ENCODE peak calls at places on chromosome 9, in four cellular contexts. T is GM23338, G is fibroblast of lung, A is GM23248. Q is an unnamed sample.

GRCh38 chr9:79896390-79896789 is 324.6 kb downstream of the TLE4 start:
- DNase-seq in G (peak; percentile 4), A (no peak), T (no peak), Q (peak; percentile 12)

GRCh38 chr9:123724211-123724831 is 205.6 kb downstream of the DENND1A start:
- DNase-seq in A (peak; percentile 69), G (peak; percentile 44), T (peak; percentile 13), Q (no peak)

GRCh38 chr9:127231666-127232065 is 32.9 kb upstream of the GARNL3 start:
- DNase-seq in A (no peak), T (no peak), G (no peak), Q (no peak)

GRCh38 chr9:3874472-3875370 is 348.9 kb upstream of the RFX3 start:
- DNase-seq in T (no peak), A (no peak), G (no peak), Q (no peak)

GRCh38 chr9:98615633-98616032 is 93.1 kb downstream of the GABBR2 start:
- DNase-seq in G (no peak), T (no peak), A (no peak), Q (no peak)

GRCh38 chr9:70392189-70392588 is 22.3 kb downstream of the KLF9 start:
- DNase-seq in A (peak; percentile 22), G (no peak), T (no peak), Q (no peak)

GRCh38 chr9:11931109-11931508 is 762.1 kb upstream of the TYRP1 start:
- DNase-seq in A (peak; percentile 76), T (no peak), G (no peak), Q (no peak)

GRCh38 chr9:96884443-96884842 is 30.1 kb upstream of the ZNF782 start:
- DNase-seq in T (no peak), G (peak; percentile 81), A (peak; percentile 73), Q (no peak)

GRCh38 chr9:4700932-4701331 is 21.6 kb downstream of the CDC37L1 start:
- DNase-seq in G (no peak), T (no peak), A (no peak), Q (no peak)

GRCh38 chr9:109775516-109775915 is 4.5 kb upstream of the PALM2AKAP2 start:
- DNase-seq in G (peak; percentile 49), T (no peak), A (peak; percentile 83), Q (no peak)

GRCh38 chr9:70566066-70566465 is 151.6 kb upstream of the KLF9 start:
- DNase-seq in G (no peak), T (no peak), A (no peak), Q (no peak)

GRCh38 chr9:124032247-124032646 is 20.7 kb downstream of the LHX2 start:
- DNase-seq in A (no peak), T (peak; percentile 75), G (no peak), Q (no peak)

GRCh38 chr9:96478829-96479371 is 28.9 kb downstream of the HABP4 start:
- DNase-seq in A (peak; percentile 76), T (no peak), G (peak; percentile 75), Q (no peak)

GRCh38 chr9:14383296-14383695 is 69.4 kb upstream of the NFIB start:
- DNase-seq in G (peak; percentile 66), T (no peak), A (peak; percentile 64), Q (peak; percentile 81)

GRCh38 chr9:80873861-80874260 is 815.5 kb downstream of the TLE1 start:
- DNase-seq in G (peak; percentile 84), T (no peak), A (peak; percentile 10), Q (no peak)

GRCh38 chr9:116765009-116765408 is 77.9 kb downstream of the TRIM32 start:
- DNase-seq in T (no peak), G (no peak), A (no peak), Q (no peak)

GRCh38 chr9:33473216-33473615 is 508 bp downstream of the NOL6 start:
- DNase-seq in G (no peak), T (no peak), A (peak; percentile 37), Q (no peak)

GRCh38 chr9:128916204-128916603 is 4.6 kb upstream of the PHYHD1 start:
- DNase-seq in T (no peak), A (peak; percentile 74), G (no peak), Q (no peak)

GRCh38 chr9:1604942-1605560 is 410.1 kb upstream of the SMARCA2 start:
- DNase-seq in T (peak; percentile 74), G (no peak), A (peak; percentile 52), Q (peak; percentile 44)

GRCh38 chr9:10366171-10366779 is 246.5 kb downstream of the PTPRD start:
- DNase-seq in T (peak; percentile 67), A (peak; percentile 31), G (peak; percentile 8), Q (peak; percentile 78)

GRCh38 chr9:4955836-4956235 is 29.2 kb upstream of the JAK2 start:
- DNase-seq in T (no peak), G (no peak), A (peak; percentile 37), Q (no peak)

GRCh38 chr9:108271646-108272349 is 584.0 kb downstream of the ACTL7B start:
- DNase-seq in G (peak; percentile 75), T (peak; percentile 61), A (peak; percentile 81), Q (no peak)

GRCh38 chr9:69130456-69131441 is 43.3 kb upstream of the TJP2 start:
- DNase-seq in G (peak; percentile 96), T (peak; percentile 1), A (peak; percentile 81), Q (no peak)

GRCh38 chr9:27599521-27600234 is 26.4 kb upstream of the C9orf72 start:
- DNase-seq in A (no peak), G (no peak), T (no peak), Q (no peak)

GRCh38 chr9:137905740-137906139 is 28.2 kb downstream of the CACNA1B start:
- DNase-seq in G (no peak), T (no peak), A (no peak), Q (no peak)

GRCh38 chr9:2234371-2234893 is 219.3 kb downstream of the SMARCA2 start:
- DNase-seq in T (no peak), G (peak; percentile 30), A (peak; percentile 63), Q (no peak)

GRCh38 chr9:91837982-91838731 is 111.9 kb downstream of the ROR2 start:
- DNase-seq in T (no peak), A (peak; percentile 46), G (peak; percentile 31), Q (no peak)

GRCh38 chr9:135577256-135577655 is 15.7 kb downstream of the PAEP start:
- DNase-seq in A (no peak), G (no peak), T (no peak), Q (no peak)

GRCh38 chr9:132147331-132147730 is 14.5 kb upstream of the NTNG2 start:
- DNase-seq in A (no peak), G (no peak), T (no peak), Q (no peak)

GRCh38 chr9:124000161-124000783 is 11.3 kb upstream of the LHX2 start:
- DNase-seq in G (no peak), A (no peak), T (peak; percentile 24), Q (no peak)

GRCh38 chr9:87869082-87869481 is 13.6 kb upstream of the SPATA31E1 start:
- DNase-seq in T (no peak), G (no peak), A (no peak), Q (no peak)

GRCh38 chr9:21803674-21804048 is 1.2 kb downstream of the MTAP start:
- DNase-seq in A (no peak), G (peak; percentile 57), T (no peak), Q (no peak)

GRCh38 chr9:94807556-94807955 is 81.1 kb downstream of the AOPEP start:
- DNase-seq in G (no peak), A (no peak), T (no peak), Q (peak; percentile 16)
- TF ChIP-seq EZH2 in G (no peak), A (no peak), T (no peak), Q (no peak)

GRCh38 chr9:89788457-89788856 is 183.6 kb downstream of the GADD45G start:
- DNase-seq in T (no peak), G (no peak), A (no peak), Q (no peak)

GRCh38 chr9:89789922-89790510 is 185.2 kb downstream of the GADD45G start:
- DNase-seq in A (no peak), T (no peak), G (no peak), Q (no peak)

GRCh38 chr9:89786650-89787049 is 181.8 kb downstream of the GADD45G start:
- DNase-seq in T (no peak), A (no peak), G (peak; percentile 6), Q (no peak)

GRCh38 chr9:89790542-89791109 is 185.8 kb downstream of the GADD45G start:
- DNase-seq in T (no peak), G (no peak), A (no peak), Q (no peak)

GRCh38 chr9:89787595-89787994 is 182.8 kb downstream of the GADD45G start:
- DNase-seq in A (no peak), T (no peak), G (no peak), Q (no peak)
- H3K27ac ChIP-seq in A (no peak overlapping the region), T (no peak overlapping the region), G (no peak overlapping the region), Q (no peak overlapping the region)

GRCh38 chr9:34522091-34522887 is 501 bp downstream of the ENHO start:
- DNase-seq in A (peak; percentile 12), G (no peak), T (no peak), Q (no peak)
- TF ChIP-seq EZH2 in A (peak; percentile 42), G (peak; percentile 65), T (no peak), Q (no peak)

DNA sequence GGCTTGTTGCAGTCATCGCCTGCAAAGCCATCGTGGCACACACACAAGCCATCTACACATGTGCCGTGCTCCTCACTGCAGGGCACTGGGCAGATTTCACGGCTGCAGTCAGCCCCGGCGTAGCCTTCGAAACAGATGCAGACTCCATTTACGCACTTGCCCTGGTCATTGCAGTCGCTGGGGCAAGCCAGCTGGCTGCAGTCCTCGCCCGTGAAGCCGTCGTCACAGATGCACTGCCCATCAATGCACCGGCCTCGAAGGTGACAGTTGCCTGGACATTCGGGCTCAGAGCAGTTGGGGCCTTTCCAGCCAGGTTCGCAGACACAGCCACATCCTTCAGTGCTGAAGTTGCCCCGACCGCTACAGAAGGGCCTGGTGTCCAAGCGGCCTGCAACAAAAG is 31.1 kb downstream of the TNC start:
- DNase-seq in G (no peak), A (no peak), T (no peak), Q (no peak)
- H3K27ac ChIP-seq in G (no peak overlapping the region), A (peak overlapping the region; percentile 28), T (no peak overlapping the region), Q (no peak overlapping the region)

DNA sequence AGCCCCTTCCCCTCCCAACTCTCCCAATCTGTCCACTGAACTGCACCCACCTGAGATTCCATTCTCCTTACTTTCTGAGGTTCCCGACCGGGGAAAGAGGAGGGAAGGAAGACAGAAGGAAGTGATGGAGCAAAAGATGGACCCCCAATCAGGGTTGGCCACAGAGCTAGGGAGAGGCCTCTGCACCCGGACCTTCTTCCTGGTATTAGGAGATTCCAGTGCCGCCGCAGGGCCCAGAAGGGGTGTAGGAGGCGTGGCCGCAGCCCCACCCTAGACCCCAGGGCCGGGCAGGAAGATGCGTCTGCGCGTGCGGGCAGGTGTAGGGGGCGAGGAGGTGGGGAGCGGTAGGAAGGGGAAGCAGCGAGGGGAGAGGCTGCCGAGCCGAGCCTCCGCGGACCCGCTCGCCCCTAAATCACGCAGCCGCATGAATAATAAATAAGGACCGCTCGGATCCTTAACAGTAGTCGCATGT is 104.2 kb upstream of the MVB12B start:
- DNase-seq in A (no peak), G (no peak), T (peak; percentile 69), Q (no peak)
- TF ChIP-seq EZH2 in A (peak; percentile 49), G (peak; percentile 40), T (no peak), Q (no peak)

DNA sequence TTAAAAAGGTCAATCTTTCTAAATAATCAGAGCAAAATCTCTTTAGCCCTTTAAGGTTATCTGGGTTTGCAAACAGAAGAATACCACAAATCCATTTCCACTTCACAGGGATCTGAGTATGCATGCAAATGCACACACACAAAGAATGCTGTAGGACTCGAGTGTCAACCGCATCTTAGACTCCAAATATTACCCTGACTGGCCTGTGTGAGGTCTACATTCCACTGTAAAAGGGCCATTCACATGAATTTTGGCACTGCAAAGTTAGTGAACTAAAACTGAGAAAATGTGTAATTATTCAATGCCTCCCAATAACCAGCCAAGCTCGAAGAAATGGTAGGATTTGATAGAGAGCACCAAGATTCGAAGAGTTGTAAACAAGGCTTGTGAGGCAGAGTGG is 199.9 kb downstream of the AGTPBP1 start:
- DNase-seq in T (peak; percentile 29), A (no peak), G (peak; percentile 86), Q (no peak)
- H3K27ac ChIP-seq in T (no peak overlapping the region), A (no peak overlapping the region), G (no peak overlapping the region), Q (no peak overlapping the region)

GRCh38 chr9:37037744-37038640 is 3.9 kb upstream of the PAX5 start:
- DNase-seq in T (peak; percentile 85), G (peak; percentile 5), A (peak; percentile 54), Q (no peak)
- TF ChIP-seq EZH2 in T (peak; percentile 53), G (peak; percentile 48), A (peak; percentile 70), Q (no peak)

Q was measured in SK-N-MC.